ENCODE peak calls at places on chromosomes 3 and 15, in five cellular contexts. One of them, this sample, is unnamed.

GRCh38 chr3:9951962-9952805 is at the start of gene PRRT3:
- DNase-seq in activated naive CD8-positive, alpha-beta T cell treated with anti-CD3 and anti-CD28 coated beads, Interleukin-2, amount 50 U/mL, for 24 hours: peak
- DNase-seq in H4: no peak
- DNase-seq in MM.1S: peak
- DNase-seq in NCI-H774: no peak
- DNase-seq in this sample: peak

GRCh38 chr3:21705769-21706168 is 45.2 kb downstream of the ZNF385D start:
- DNase-seq in H4: peak
- DNase-seq in MM.1S: no peak
- DNase-seq in NCI-H774: no peak
- DNase-seq in activated naive CD8-positive, alpha-beta T cell treated with anti-CD3 and anti-CD28 coated beads, Interleukin-2, amount 50 U/mL, for 24 hours: no peak
- DNase-seq in this sample: no peak

GRCh38 chr3:129398803-129399144 is 29.7 kb downstream of the EFCAB12 start:
- DNase-seq in MM.1S: no peak
- DNase-seq in H4: no peak
- DNase-seq in activated naive CD8-positive, alpha-beta T cell treated with anti-CD3 and anti-CD28 coated beads, Interleukin-2, amount 50 U/mL, for 24 hours: peak
- DNase-seq in NCI-H774: no peak
- DNase-seq in this sample: peak

GRCh38 chr15:94105760-94106159 is 125.6 kb upstream of the MCTP2 start:
- DNase-seq in activated naive CD8-positive, alpha-beta T cell treated with anti-CD3 and anti-CD28 coated beads, Interleukin-2, amount 50 U/mL, for 24 hours: no peak
- DNase-seq in H4: no peak
- DNase-seq in MM.1S: no peak
- DNase-seq in NCI-H774: no peak
- DNase-seq in this sample: no peak

GRCh38 chr15:74983725-74984231 is 11.6 kb upstream of the SCAMP5 start:
- DNase-seq in MM.1S: peak
- DNase-seq in activated naive CD8-positive, alpha-beta T cell treated with anti-CD3 and anti-CD28 coated beads, Interleukin-2, amount 50 U/mL, for 24 hours: peak
- DNase-seq in H4: no peak
- DNase-seq in NCI-H774: no peak
- DNase-seq in this sample: no peak

GRCh38 chr3:44518782-44519156 is 36.2 kb upstream of the ZKSCAN7 start:
- DNase-seq in H4: no peak
- DNase-seq in NCI-H774: no peak
- DNase-seq in MM.1S: no peak
- DNase-seq in activated naive CD8-positive, alpha-beta T cell treated with anti-CD3 and anti-CD28 coated beads, Interleukin-2, amount 50 U/mL, for 24 hours: no peak
- DNase-seq in this sample: no peak

GRCh38 chr3:137347132-137347531 is 389.3 kb downstream of the IL20RB start:
- DNase-seq in NCI-H774: no peak
- DNase-seq in MM.1S: no peak
- DNase-seq in activated naive CD8-positive, alpha-beta T cell treated with anti-CD3 and anti-CD28 coated beads, Interleukin-2, amount 50 U/mL, for 24 hours: no peak
- DNase-seq in H4: no peak
- DNase-seq in this sample: no peak

GRCh38 chr3:100634493-100635272 is 25.3 kb downstream of the ADGRG7 start:
- DNase-seq in NCI-H774: no peak
- DNase-seq in activated naive CD8-positive, alpha-beta T cell treated with anti-CD3 and anti-CD28 coated beads, Interleukin-2, amount 50 U/mL, for 24 hours: peak
- DNase-seq in MM.1S: peak
- DNase-seq in H4: peak
- DNase-seq in this sample: no peak

GRCh38 chr3:66362541-66362941 is 138.3 kb downstream of the LRIG1 start:
- DNase-seq in activated naive CD8-positive, alpha-beta T cell treated with anti-CD3 and anti-CD28 coated beads, Interleukin-2, amount 50 U/mL, for 24 hours: no peak
- DNase-seq in H4: no peak
- DNase-seq in NCI-H774: no peak
- DNase-seq in MM.1S: no peak
- DNase-seq in this sample: no peak

GRCh38 chr15:48389701-48390143 is 58.5 kb downstream of the DUT start:
- DNase-seq in NCI-H774: no peak
- DNase-seq in activated naive CD8-positive, alpha-beta T cell treated with anti-CD3 and anti-CD28 coated beads, Interleukin-2, amount 50 U/mL, for 24 hours: no peak
- DNase-seq in H4: no peak
- DNase-seq in MM.1S: no peak
- DNase-seq in this sample: no peak

GRCh38 chr3:13595485-13595884 is 46.6 kb downstream of the FBLN2 start:
- DNase-seq in activated naive CD8-positive, alpha-beta T cell treated with anti-CD3 and anti-CD28 coated beads, Interleukin-2, amount 50 U/mL, for 24 hours: no peak
- DNase-seq in NCI-H774: no peak
- DNase-seq in H4: no peak
- DNase-seq in MM.1S: no peak
- DNase-seq in this sample: no peak

GRCh38 chr3:126530171-126531050 is 6.5 kb downstream of the CHST13 start:
- DNase-seq in NCI-H774: no peak
- DNase-seq in activated naive CD8-positive, alpha-beta T cell treated with anti-CD3 and anti-CD28 coated beads, Interleukin-2, amount 50 U/mL, for 24 hours: no peak
- DNase-seq in H4: peak
- DNase-seq in MM.1S: no peak
- DNase-seq in this sample: no peak

GRCh38 chr15:32829441-32829840 is 111.6 kb downstream of the GREM1 start:
- DNase-seq in H4: no peak
- DNase-seq in NCI-H774: no peak
- DNase-seq in MM.1S: no peak
- DNase-seq in activated naive CD8-positive, alpha-beta T cell treated with anti-CD3 and anti-CD28 coated beads, Interleukin-2, amount 50 U/mL, for 24 hours: no peak
- DNase-seq in this sample: no peak